ENCODE peak calls at places on chromosomes 12 and 14, in seven cellular contexts. I, Z, W, X, F, C and R are unnamed samples.

GRCh38 chr14:104048758-104049496 is 36.6 kb upstream of the ASPG start:
- DNase-seq in I (no peak), Z (no peak), W (no peak), X (no peak), F (no peak), C (no peak), R (no peak)

GRCh38 chr14:100640481-100641273 is 53.5 kb upstream of the BEGAIN start:
- DNase-seq in I (no peak), Z (peak), W (peak), X (peak), F (no peak), C (no peak), R (peak)

GRCh38 chr14:60753264-60754126 is 18.9 kb downstream of the MNAT1 start:
- DNase-seq in I (no peak), Z (peak), W (peak), X (no peak), F (no peak), C (no peak), R (peak)

GRCh38 chr12:54004841-54005530 is 3.8 kb upstream of the HOXC8 start:
- DNase-seq in I (no peak), Z (no peak), W (no peak), X (no peak), F (no peak), C (peak), R (no peak)

GRCh38 chr14:60657609-60657983 is 8.3 kb upstream of the SIX1 start:
- DNase-seq in I (no peak), Z (no peak), W (no peak), X (no peak), F (no peak), C (peak), R (no peak)

GRCh38 chr12:109963330-109963729 is 32.8 kb downstream of the GIT2 start:
- DNase-seq in I (no peak), Z (no peak), W (no peak), X (no peak), F (no peak), C (no peak), R (no peak)

GRCh38 chr12:34212651-34213050 is 190.4 kb downstream of the ALG10 start:
- DNase-seq in I (no peak), Z (no peak), W (no peak), X (no peak), F (no peak), C (no peak), R (no peak)

GRCh38 chr12:117118838-117119591 is 19.8 kb upstream of the TESC start:
- DNase-seq in I (no peak), Z (no peak), W (no peak), X (no peak), F (no peak), C (peak), R (no peak)

GRCh38 chr12:67714648-67715047 is 66.1 kb downstream of the DYRK2 start:
- DNase-seq in I (no peak), Z (no peak), W (no peak), X (no peak), F (no peak), C (no peak), R (no peak)

GRCh38 chr12:34299802-34300193 is 277.5 kb downstream of the ALG10 start:
- DNase-seq in I (no peak), Z (no peak), W (no peak), X (no peak), F (no peak), C (no peak), R (no peak)

GRCh38 chr14:96470331-96470730 is 31.9 kb upstream of the PAPOLA start:
- DNase-seq in I (no peak), Z (no peak), W (no peak), X (no peak), F (peak), C (no peak), R (no peak)

GRCh38 chr14:101945171-101945570 is 19.2 kb upstream of the DYNC1H1 start:
- DNase-seq in I (no peak), Z (no peak), W (no peak), X (no peak), F (no peak), C (peak), R (no peak)

GRCh38 chr14:50320279-50320678 is 8.2 kb downstream of the DMAC2L start:
- DNase-seq in I (no peak), Z (no peak), W (no peak), X (no peak), F (no peak), C (no peak), R (no peak)

GRCh38 chr14:100540926-100541620 is 46.1 kb downstream of the BEGAIN start:
- DNase-seq in I (no peak), Z (no peak), W (no peak), X (no peak), F (no peak), C (no peak), R (no peak)

GRCh38 chr12:69007166-69007857 is 74.3 kb upstream of the CPM start:
- DNase-seq in I (no peak), Z (peak), W (peak), X (peak), F (no peak), C (peak), R (no peak)

GRCh38 chr12:93441111-93441616 is 583 bp downstream of the UBE2N start:
- DNase-seq in I (peak), Z (no peak), W (peak), X (peak), F (no peak), C (peak), R (no peak)

GRCh38 chr12:38956337-38956736 is 50.9 kb upstream of the CPNE8 start:
- DNase-seq in I (no peak), Z (no peak), W (no peak), X (no peak), F (no peak), C (no peak), R (no peak)

GRCh38 chr12:83954071-83954789 is 958.4 kb downstream of the SLC6A15 start:
- DNase-seq in I (no peak), Z (no peak), W (no peak), X (no peak), F (no peak), C (no peak), R (no peak)

GRCh38 chr12:43338848-43339526 is 213.0 kb downstream of the ADAMTS20 start:
- DNase-seq in I (peak), Z (peak), W (no peak), X (no peak), F (no peak), C (peak), R (no peak)

GRCh38 chr12:53355121-53355520 is 19.0 kb upstream of the SP7 start:
- DNase-seq in I (no peak), Z (no peak), W (no peak), X (no peak), F (no peak), C (no peak), R (no peak)

GRCh38 chr12:49044660-49045059 is 15.9 kb downstream of the KMT2D start:
- DNase-seq in I (no peak), Z (no peak), W (no peak), X (no peak), F (no peak), C (no peak), R (no peak)

GRCh38 chr12:75784591-75784990 is 247.0 kb downstream of the PHLDA1 start:
- DNase-seq in I (peak), Z (peak), W (peak), X (peak), F (no peak), C (no peak), R (no peak)

GRCh38 chr14:101072531-101072930 is 169.0 kb upstream of the RTL1 start:
- DNase-seq in I (no peak), Z (no peak), W (no peak), X (peak), F (no peak), C (no peak), R (no peak)

GRCh38 chr14:49892301-49892635 is 614 bp upstream of the ARF6 start:
- DNase-seq in I (peak), Z (peak), W (peak), X (peak), F (no peak), C (peak), R (peak)

GRCh38 chr14:60951781-60952435 is 29.0 kb downstream of the TRMT5 start:
- DNase-seq in I (peak), Z (no peak), W (no peak), X (no peak), F (no peak), C (no peak), R (no peak)

GRCh38 chr12:26402648-26403047 is 207.3 kb downstream of the SSPN start:
- DNase-seq in I (no peak), Z (no peak), W (peak), X (peak), F (peak), C (peak), R (no peak)

GRCh38 chr14:99194136-99194535 is 77.9 kb downstream of the BCL11B start:
- DNase-seq in I (no peak), Z (no peak), W (no peak), X (no peak), F (no peak), C (no peak), R (no peak)
- TF ChIP-seq POLR2AphosphoS5 in I (no peak), Z (no peak), W (no peak), X (no peak), F (no peak), C (no peak), R (no peak)

DNA sequence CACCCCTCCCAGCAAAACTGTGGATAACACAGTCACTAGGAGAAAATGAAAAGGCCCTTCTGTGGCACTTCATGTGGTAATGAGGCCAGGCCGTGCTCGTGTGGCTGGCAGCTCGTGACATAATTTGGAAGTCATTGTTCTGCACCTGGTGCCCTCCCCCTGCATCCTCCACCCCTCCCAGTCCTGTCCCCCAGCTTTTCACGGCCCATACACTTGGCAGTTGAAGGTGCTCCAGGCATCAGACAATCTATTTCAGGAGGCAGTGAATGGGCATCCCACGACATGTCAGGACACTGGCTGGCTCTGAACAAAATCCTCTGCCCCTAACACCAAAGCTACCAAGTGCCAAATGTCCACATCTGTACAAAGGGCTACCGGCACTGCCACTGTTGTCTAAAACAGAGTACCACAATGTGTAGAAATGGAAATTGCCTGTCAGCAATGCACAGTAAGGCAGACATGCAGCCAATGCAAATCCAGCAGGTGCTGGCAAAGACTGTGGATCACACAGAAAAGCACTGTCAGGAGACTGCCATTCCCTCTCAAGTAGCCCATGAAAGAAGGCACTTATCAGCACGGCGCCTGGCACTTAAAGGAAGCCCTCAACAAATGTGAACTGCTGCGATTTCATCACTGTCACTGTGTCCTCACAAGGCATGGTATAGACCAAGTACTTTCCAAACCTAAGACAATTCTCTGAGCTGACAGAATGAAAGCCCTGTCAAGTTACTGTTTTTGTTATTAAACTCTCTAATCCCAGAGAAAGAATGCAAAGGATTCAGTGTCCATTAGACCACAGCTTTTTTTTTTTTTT is 39.1 kb downstream of the CORO1C start:
- DNase-seq in I (peak), Z (peak), W (peak), X (no peak), F (no peak), C (no peak), R (no peak)
- TF ChIP-seq POLR2AphosphoS5 in I (no peak), Z (no peak), W (no peak), X (no peak), F (no peak), C (no peak), R (no peak)

DNA sequence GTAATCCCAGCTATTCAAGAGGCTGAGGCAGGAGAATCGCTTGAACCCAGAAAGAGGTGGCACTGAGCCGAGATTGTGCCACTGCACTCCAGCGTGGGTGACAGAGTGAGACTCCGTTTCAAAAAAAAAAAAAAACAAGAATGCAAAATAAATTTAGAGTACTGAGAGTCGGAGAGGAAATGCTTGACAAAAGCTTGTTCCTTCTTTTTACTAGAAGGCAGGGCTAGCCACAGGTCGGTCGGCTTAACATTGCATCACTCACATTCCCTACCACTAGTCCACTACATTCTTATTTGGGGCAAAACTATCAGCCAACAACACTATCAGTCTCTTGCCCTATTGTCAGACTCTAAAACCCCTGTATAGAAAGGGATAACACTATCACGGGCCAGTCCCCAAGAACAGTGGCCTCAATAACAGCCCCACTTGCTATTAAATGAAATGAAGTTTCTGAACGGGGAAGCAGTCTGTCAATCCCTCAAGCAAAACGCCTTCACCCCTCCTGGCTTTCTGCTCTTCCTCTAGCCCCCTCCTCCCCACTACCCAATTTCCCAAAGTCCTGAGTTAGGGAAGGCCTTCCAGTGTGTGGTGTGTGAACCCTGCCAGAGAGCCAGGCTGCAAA is 1.0 kb downstream of the RNF41 start:
- DNase-seq in I (peak), Z (peak), W (no peak), X (no peak), F (no peak), C (peak), R (no peak)
- TF ChIP-seq POLR2AphosphoS5 in I (no peak), Z (peak), W (no peak), X (no peak), F (no peak), C (peak), R (no peak)

DNA sequence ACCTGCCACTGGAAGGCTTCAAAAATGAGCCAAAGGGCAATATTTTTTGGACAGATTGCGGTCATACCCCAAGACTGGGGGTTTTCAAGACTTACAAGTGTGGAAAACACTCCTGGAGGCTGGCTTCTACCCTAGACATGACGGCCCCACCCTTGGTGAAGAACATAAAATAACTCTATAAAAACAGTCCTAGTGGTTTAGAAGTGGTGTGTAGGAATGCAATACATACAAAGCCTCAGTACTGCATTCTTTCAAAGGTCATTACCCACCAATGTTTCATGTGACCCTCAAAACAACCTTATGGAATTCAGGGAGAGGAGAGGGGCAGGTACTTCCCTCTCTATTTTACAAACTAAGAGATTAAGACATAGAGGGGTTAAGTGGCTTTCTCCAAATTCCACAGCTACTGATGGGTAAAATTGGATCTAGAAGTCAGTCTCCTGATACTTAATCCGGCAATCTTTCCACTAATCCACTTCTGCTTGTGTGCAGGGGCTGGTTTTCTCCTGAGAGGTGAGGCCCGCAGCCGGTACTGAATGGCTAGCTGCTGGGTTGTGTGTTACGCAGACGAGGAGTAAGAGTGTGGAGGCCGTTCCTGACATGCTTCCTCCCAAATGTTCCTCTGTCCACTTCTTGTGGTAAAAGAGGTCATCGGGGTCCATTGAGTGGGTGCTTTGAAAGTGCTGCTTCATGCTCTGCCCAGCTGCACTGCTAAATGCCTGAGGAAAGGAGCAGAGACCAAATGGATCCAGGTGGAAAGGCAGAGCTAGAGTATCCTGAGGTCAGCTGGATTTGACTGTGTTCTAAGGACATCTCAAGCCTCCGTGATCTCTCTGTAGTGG is 16.2 kb downstream of the SLC7A8 start:
- DNase-seq in I (no peak), Z (no peak), W (no peak), X (no peak), F (no peak), C (no peak), R (no peak)
- TF ChIP-seq POLR2AphosphoS5 in I (no peak), Z (no peak), W (no peak), X (no peak), F (no peak), C (no peak), R (no peak)